ENCODE peak calls at places on chromosomes 6 and 20, in four cellular contexts. F is BE2C, K is DND-41, G is AG04450. N is an unnamed sample.
A peak's percentile ranks its signal among the peaks of the same experiment; 100 is the strongest.

GRCh38 chr6:22204153-22204552 is 92.7 kb downstream of the PRL start:
- DNase-seq in G (no peak), F (no peak), K (no peak), N (no peak)

GRCh38 chr6:82013561-82014275 is 233.8 kb downstream of the IBTK start:
- DNase-seq in G (no peak), F (no peak), K (no peak), N (no peak)

GRCh38 chr6:166202321-166202733 is 34.7 kb upstream of the TBXT start:
- DNase-seq in K (no peak), G (no peak), F (no peak), N (no peak)

GRCh38 chr20:10828221-10828620 is 154.4 kb upstream of the JAG1 start:
- DNase-seq in G (no peak), F (no peak), K (no peak), N (no peak)

GRCh38 chr6:35463292-35463691 is 4.9 kb upstream of the RPL10A start:
- DNase-seq in F (no peak), G (no peak), K (no peak), N (no peak)

GRCh38 chr6:118912646-118913045 is 18.7 kb downstream of the ASF1A start:
- DNase-seq in G (no peak), K (no peak), F (no peak), N (peak; percentile 44)

GRCh38 chr6:31838968-31839367 is 11.4 kb downstream of the HSPA1B start:
- DNase-seq in F (no peak), G (no peak), K (no peak), N (no peak)

GRCh38 chr20:62872184-62872862 is 10.7 kb upstream of the TCFL5 start:
- DNase-seq in K (no peak), G (no peak), F (no peak), N (no peak)

GRCh38 chr6:140045116-140045515 is 670.7 kb upstream of the CITED2 start:
- DNase-seq in K (no peak), F (no peak), G (no peak), N (no peak)

GRCh38 chr6:13759025-13759424 is 47.4 kb upstream of the RANBP9 start:
- DNase-seq in F (no peak), G (no peak), K (no peak), N (no peak)

GRCh38 chr6:81756690-81757089 is 4.2 kb upstream of the TENT5A start:
- DNase-seq in G (no peak), F (no peak), K (no peak), N (no peak)

GRCh38 chr20:23105193-23105592 is 19.1 kb upstream of the CD93 start:
- DNase-seq in G (no peak), F (no peak), K (no peak), N (no peak)

GRCh38 chr6:85044336-85044735 is 279.9 kb upstream of the TBX18 start:
- DNase-seq in F (no peak), K (no peak), G (no peak), N (no peak)

GRCh38 chr20:25418779-25419178 is 11.3 kb downstream of the GINS1 start:
- DNase-seq in F (no peak), K (no peak), G (no peak), N (no peak)

GRCh38 chr20:59042151-59042795 is at the start of gene PRELID3B:
- DNase-seq in G (no peak), F (no peak), K (peak; percentile 44), N (no peak)

GRCh38 chr20:54197621-54198604 is 10.0 kb upstream of the PFDN4 start:
- DNase-seq in K (no peak), G (no peak), F (no peak), N (no peak)

GRCh38 chr6:141118991-141119390 is 1013.7 kb upstream of the GJE1 start:
- DNase-seq in K (no peak), F (no peak), G (no peak), N (no peak)

GRCh38 chr6:42251911-42252637 is 34.4 kb upstream of the MRPS10 start:
- DNase-seq in G (no peak), F (peak; percentile 83), K (no peak), N (no peak)

GRCh38 chr20:47325242-47325641 is 31.3 kb downstream of the ZMYND8 start:
- DNase-seq in F (no peak), K (no peak), G (no peak), N (no peak)

GRCh38 chr20:53274365-53274764 is 302.2 kb downstream of the TSHZ2 start:
- DNase-seq in F (no peak), G (no peak), K (no peak), N (no peak)

GRCh38 chr6:79946773-79947190 is 571 bp downstream of the ELOVL4 start:
- DNase-seq in G (no peak), K (peak; percentile 61), F (peak; percentile 34), N (peak; percentile 69)

GRCh38 chr6:155216312-155217028 is 47.3 kb upstream of the CLDN20 start:
- DNase-seq in K (no peak), F (no peak), G (no peak), N (peak; percentile 34)

GRCh38 chr20:46151936-46152335 is 33.8 kb downstream of the CD40 start:
- DNase-seq in K (peak; percentile 39), F (no peak), G (no peak), N (peak; percentile 66)

GRCh38 chr20:5234158-5234557 is 82.6 kb downstream of the PROKR2 start:
- DNase-seq in F (no peak), G (no peak), K (no peak), N (no peak)

GRCh38 chr6:5287205-5287965 is 26.1 kb downstream of the FARS2 start:
- DNase-seq in F (no peak), K (no peak), G (peak; percentile 55), N (no peak)

GRCh38 chr6:97473979-97474378 is 191.0 kb upstream of the MMS22L start:
- DNase-seq in F (no peak), K (no peak), G (no peak), N (no peak)

GRCh38 chr20:60378620-60379019 is 420.4 kb downstream of the CDH26 start:
- DNase-seq in F (no peak), K (no peak), G (no peak), N (no peak)

GRCh38 chr6:147166360-147166944 is 37.8 kb upstream of the STXBP5 start:
- DNase-seq in K (no peak), G (no peak), F (peak; percentile 83), N (no peak)

GRCh38 chr6:81171991-81172740 is 580.3 kb downstream of the TENT5A start:
- DNase-seq in F (peak; percentile 3), G (peak; percentile 15), K (no peak), N (no peak)

GRCh38 chr6:8194499-8194898 is 92.2 kb upstream of the EEF1E1 start:
- DNase-seq in G (no peak), F (no peak), K (no peak), N (no peak)

GRCh38 chr6:8195714-8196104 is 93.4 kb upstream of the EEF1E1 start:
- DNase-seq in G (no peak), F (no peak), K (no peak), N (no peak)

GRCh38 chr6:8192597-8192996 is 90.2 kb upstream of the EEF1E1 start:
- DNase-seq in K (no peak), G (no peak), F (no peak), N (no peak)

GRCh38 chr6:8193541-8193940 is 91.2 kb upstream of the EEF1E1 start:
- DNase-seq in K (no peak), G (no peak), F (no peak), N (no peak)

DNA sequence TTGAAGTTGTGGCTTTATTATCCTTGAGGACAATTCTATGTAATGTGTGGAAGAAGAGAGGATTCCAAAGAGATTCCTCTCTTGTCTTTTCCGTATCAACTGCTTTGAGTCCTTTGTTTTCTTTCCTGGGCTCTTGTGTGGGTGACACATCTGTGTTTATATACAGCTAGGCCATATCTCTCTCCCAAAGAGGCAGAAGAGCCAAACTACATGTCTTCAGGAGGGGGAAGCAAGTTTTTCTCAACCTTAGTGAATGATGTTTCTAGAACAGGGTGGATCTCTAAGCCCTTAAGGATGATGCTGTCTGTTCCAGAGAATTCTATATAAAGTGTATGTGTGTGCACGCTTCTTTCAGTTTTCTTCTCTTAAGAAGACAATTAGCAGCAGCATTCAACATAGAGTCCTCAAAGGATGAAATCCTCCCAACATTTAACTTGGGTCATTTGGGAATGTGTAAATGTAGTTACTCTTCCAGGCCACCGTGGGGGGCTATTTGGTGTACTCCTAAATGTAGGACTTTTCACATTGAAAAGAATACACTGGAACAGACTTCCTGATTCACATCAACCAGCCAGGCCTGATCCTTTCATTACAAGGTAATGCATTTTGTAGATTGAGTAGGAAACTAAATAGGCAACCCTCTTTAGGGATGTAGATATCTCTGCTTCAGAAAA is 92.8 kb upstream of the EEF1E1 start:
- DNase-seq in K (peak; percentile 5), F (peak; percentile 59), G (no peak), N (peak; percentile 39)
- TF ChIP-seq CTCF in K (peak; percentile 42), F (peak; percentile 56), G (no peak), N (peak; percentile 45)

GRCh38 chr6:11030904-11031303 is 13.2 kb downstream of the ELOVL2 start:
- DNase-seq in G (no peak), F (no peak), K (no peak), N (no peak)
- TF ChIP-seq CTCF in G (no peak), F (no peak), K (no peak), N (no peak)

GRCh38 chr6:160129886-160130615 is 8.4 kb downstream of the SLC22A1 start:
- DNase-seq in F (no peak), K (no peak), G (no peak), N (no peak)

GRCh38 chr6:160127270-160128124 is 5.9 kb downstream of the SLC22A1 start:
- DNase-seq in F (no peak), K (no peak), G (no peak), N (no peak)

GRCh38 chr6:160130729-160131484 is 9.3 kb downstream of the SLC22A1 start:
- DNase-seq in F (no peak), G (no peak), K (no peak), N (no peak)

GRCh38 chr6:160128879-160129516 is 7.4 kb downstream of the SLC22A1 start:
- DNase-seq in K (no peak), F (no peak), G (no peak), N (no peak)

DNA sequence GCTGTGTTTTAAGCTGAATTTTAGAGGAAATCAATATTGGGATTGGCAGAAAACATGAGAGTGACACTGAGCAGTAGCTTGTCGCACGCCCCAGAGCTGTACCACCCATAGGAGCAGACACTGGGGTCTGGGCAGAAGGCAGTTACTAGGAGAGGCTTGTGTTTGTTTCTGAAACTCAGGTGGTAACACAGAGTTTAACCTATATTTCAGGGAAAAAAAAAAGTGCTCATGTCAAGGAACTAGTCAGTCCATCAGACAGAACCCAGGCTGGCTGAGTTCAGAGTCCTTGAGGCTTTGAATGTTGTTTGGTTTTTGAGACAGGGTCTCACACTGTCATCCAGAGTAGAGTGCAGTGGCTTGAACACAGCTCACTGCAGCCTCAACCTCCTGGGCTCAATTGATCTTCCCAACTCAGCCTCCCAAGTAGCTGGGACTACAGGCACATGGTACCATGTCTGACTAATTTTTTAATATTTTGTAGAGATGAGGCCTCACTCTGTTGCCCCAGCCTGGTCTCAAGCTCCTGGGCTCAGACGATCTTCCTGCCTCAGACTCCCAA is 6.6 kb downstream of the SLC22A1 start:
- DNase-seq in K (no peak), F (no peak), G (no peak), N (no peak)
- TF ChIP-seq CTCF in K (no peak), F (no peak), G (no peak), N (no peak)

GRCh38 chr20:38790210-38791053 is 15.1 kb upstream of the PPP1R16B start:
- DNase-seq in F (no peak), G (no peak), K (peak; percentile 55), N (peak; percentile 40)
- TF ChIP-seq CTCF in F (peak; percentile 54), G (peak; percentile 22), K (peak; percentile 82), N (peak; percentile 71)

GRCh38 chr6:150685860-150686259 is 86.2 kb downstream of the PLEKHG1 start:
- DNase-seq in F (peak; percentile 50), K (peak; percentile 30), G (no peak), N (peak; percentile 29)
- TF ChIP-seq CTCF in F (peak; percentile 67), K (peak; percentile 79), G (peak; percentile 53), N (peak; percentile 64)